ENCODE peak calls at places on chromosomes 6 and 20, in ten cellular contexts. K is tibial artery, J is mucosa of descending colon, Y is adrenal gland, D is astrocyte, G is cardiac muscle cell, Q is left ventricle myocardium inferior, N is thoracic aorta, A is A673, E is neural progenitor cell. F is an unnamed sample.

GRCh38 chr6:41427642-41428401 is 92.4 kb downstream of the NCR2 start:
- DNase-seq in A (peak; percentile 9), Y (no peak), Q (peak; percentile 43), K (no peak), G (peak; percentile 25), J (peak; percentile 73), D (no peak), N (no peak), E (peak; percentile 67), F (peak; percentile 62)

GRCh38 chr6:159044899-159045727 is at the start of gene TAGAP:
- DNase-seq in N (no peak), Y (peak; percentile 60), Q (peak; percentile 52), D (no peak), G (no peak), A (no peak), E (no peak), K (peak; percentile 73), J (peak; percentile 85), F (peak; percentile 55)

GRCh38 chr6:28424163-28424562 is 19.1 kb downstream of the ZSCAN23 start:
- DNase-seq in A (no peak), E (no peak), D (no peak), Y (no peak), Q (no peak), K (no peak), G (no peak), N (no peak), J (no peak), F (no peak)

GRCh38 chr20:25076731-25077609 is 5.0 kb downstream of the VSX1 start:
- DNase-seq in N (no peak), A (no peak), Q (no peak), J (no peak), E (peak; percentile 27), Y (no peak), D (no peak), G (peak; percentile 52), K (no peak), F (no peak)

GRCh38 chr6:5295612-5296011 is 34.3 kb downstream of the FARS2 start:
- DNase-seq in E (no peak), N (no peak), Y (no peak), K (no peak), G (no peak), D (peak; percentile 36), Q (no peak), A (no peak), J (no peak), F (no peak)

GRCh38 chr20:9515761-9516657 is 1.6 kb downstream of the LAMP5 start:
- DNase-seq in G (peak; percentile 41), K (no peak), Q (peak; percentile 22), E (peak; percentile 77), D (no peak), J (no peak), N (no peak), A (no peak), Y (peak; percentile 62), F (no peak)

GRCh38 chr6:106700581-106700980 is 71.2 kb downstream of the QRSL1 start:
- DNase-seq in J (no peak), E (no peak), Q (no peak), G (no peak), A (no peak), N (no peak), D (no peak), K (no peak), Y (no peak), F (no peak)

GRCh38 chr6:912871-913663 is 220.1 kb upstream of the EXOC2 start:
- DNase-seq in E (peak; percentile 65), A (no peak), J (no peak), D (no peak), N (no peak), Y (no peak), G (peak; percentile 16), Q (no peak), K (no peak), F (no peak)

GRCh38 chr20:39607124-39607523 is 645.0 kb downstream of the DHX35 start:
- DNase-seq in G (no peak), Q (no peak), J (no peak), E (no peak), A (no peak), Y (no peak), D (peak; percentile 57), N (no peak), K (no peak), F (no peak)

GRCh38 chr6:14784596-14785360 is 461.1 kb upstream of the JARID2 start:
- DNase-seq in G (peak; percentile 24), D (no peak), K (no peak), N (no peak), J (no peak), A (no peak), Y (no peak), Q (no peak), E (peak; percentile 93), F (no peak)

GRCh38 chr6:15351631-15352030 is 105.8 kb downstream of the JARID2 start:
- DNase-seq in J (no peak), K (peak; percentile 61), D (peak; percentile 89), Y (peak; percentile 60), Q (peak; percentile 37), E (no peak), N (peak; percentile 20), G (peak; percentile 86), A (no peak), F (peak; percentile 48)

GRCh38 chr6:4587171-4587570 is 189.0 kb upstream of the CDYL start:
- DNase-seq in K (no peak), A (no peak), G (peak; percentile 31), Y (no peak), Q (no peak), E (no peak), N (no peak), J (no peak), D (no peak), F (no peak)

GRCh38 chr6:111552241-111552744 is 53.4 kb downstream of the TRAF3IP2 start:
- DNase-seq in N (peak; percentile 34), J (no peak), D (peak; percentile 98), Q (peak; percentile 61), Y (peak; percentile 84), G (peak; percentile 93), A (peak; percentile 87), K (peak; percentile 75), E (peak; percentile 76), F (peak; percentile 40)

GRCh38 chr6:41371461-41371991 is 36.1 kb downstream of the NCR2 start:
- DNase-seq in E (peak; percentile 86), G (peak; percentile 66), D (peak; percentile 52), A (peak; percentile 52), J (no peak), Q (peak; percentile 39), N (no peak), K (peak; percentile 34), Y (peak; percentile 42), F (peak; percentile 55)

GRCh38 chr20:50834599-50835005 is 39.7 kb downstream of the BCAS4 start:
- DNase-seq in K (no peak), A (peak; percentile 27), Q (no peak), J (no peak), N (no peak), Y (no peak), G (peak; percentile 44), D (peak; percentile 96), E (no peak), F (no peak)

GRCh38 chr6:135347887-135348286 is 149.7 kb downstream of the AHI1 start:
- DNase-seq in J (no peak), Q (no peak), G (no peak), Y (no peak), D (no peak), N (no peak), E (no peak), K (no peak), A (no peak), F (no peak)

DNA sequence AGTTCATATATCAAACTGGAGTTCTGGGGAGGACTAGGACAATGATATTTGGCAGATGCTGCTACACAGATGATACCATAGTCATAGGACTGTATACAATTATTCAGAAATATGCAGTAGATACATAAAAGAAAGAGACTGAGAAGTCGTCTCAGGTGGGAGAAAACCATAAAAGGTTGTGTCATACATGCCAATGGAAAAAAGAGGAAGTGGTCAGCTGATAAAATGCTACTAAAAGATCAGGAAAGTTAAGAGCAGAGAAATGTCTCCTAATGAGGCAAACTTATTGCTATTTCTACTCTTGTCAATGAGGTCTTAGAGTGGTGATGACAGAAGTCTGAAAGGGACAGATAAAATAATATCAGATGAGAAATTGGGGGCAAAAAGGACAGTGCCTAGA is 407.6 kb downstream of the COL12A1 start:
- DNase-seq in J (no peak), Y (no peak), A (no peak), E (no peak), G (no peak), Q (no peak), N (no peak), D (no peak), K (no peak), F (no peak)
- H3K4me3 ChIP-seq in J (no peak overlapping the region), Y (no peak overlapping the region), A (no peak overlapping the region), E (no peak overlapping the region), G (no peak overlapping the region), Q (no peak overlapping the region), N (no peak overlapping the region), D (no peak overlapping the region), K (no peak overlapping the region), F (no peak overlapping the region)

GRCh38 chr6:35477028-35477427 is 8.8 kb downstream of the RPL10A start:
- DNase-seq in A (no peak), G (no peak), N (no peak), K (no peak), Q (no peak), Y (no peak), J (no peak), D (no peak), E (no peak), F (no peak)
- H3K36me3 ChIP-seq in A (peaks cover 18% of the 10 kb centered on the region), G (peaks cover 20% of the 10 kb centered on the region), N (peaks cover 71% of the 10 kb centered on the region), K (peaks cover 68% of the 10 kb centered on the region), Q (peaks cover 75% of the 10 kb centered on the region), Y (no peaks in the 10 kb centered on the region), J (peaks cover 3% of the 10 kb centered on the region), D (peaks cover 19% of the 10 kb centered on the region), E (no peaks in the 10 kb centered on the region), F (peaks cover 58% of the 10 kb centered on the region)

GRCh38 chr6:127484207-127484858 is 25.1 kb upstream of the KIAA0408 start:
- DNase-seq in A (peak; percentile 40), N (no peak), E (no peak), G (peak; percentile 49), D (peak; percentile 74), K (no peak), Q (no peak), Y (no peak), J (no peak), F (no peak)
- H3K4me3 ChIP-seq in A (peak overlapping the region; percentile 20), N (peak overlapping the region; percentile 34), E (no peak overlapping the region), G (no peak overlapping the region), D (peak overlapping the region; percentile 27), K (no peak overlapping the region), Q (peak overlapping the region; percentile 3), Y (no peak overlapping the region), J (no peak overlapping the region), F (no peak overlapping the region)

DNA sequence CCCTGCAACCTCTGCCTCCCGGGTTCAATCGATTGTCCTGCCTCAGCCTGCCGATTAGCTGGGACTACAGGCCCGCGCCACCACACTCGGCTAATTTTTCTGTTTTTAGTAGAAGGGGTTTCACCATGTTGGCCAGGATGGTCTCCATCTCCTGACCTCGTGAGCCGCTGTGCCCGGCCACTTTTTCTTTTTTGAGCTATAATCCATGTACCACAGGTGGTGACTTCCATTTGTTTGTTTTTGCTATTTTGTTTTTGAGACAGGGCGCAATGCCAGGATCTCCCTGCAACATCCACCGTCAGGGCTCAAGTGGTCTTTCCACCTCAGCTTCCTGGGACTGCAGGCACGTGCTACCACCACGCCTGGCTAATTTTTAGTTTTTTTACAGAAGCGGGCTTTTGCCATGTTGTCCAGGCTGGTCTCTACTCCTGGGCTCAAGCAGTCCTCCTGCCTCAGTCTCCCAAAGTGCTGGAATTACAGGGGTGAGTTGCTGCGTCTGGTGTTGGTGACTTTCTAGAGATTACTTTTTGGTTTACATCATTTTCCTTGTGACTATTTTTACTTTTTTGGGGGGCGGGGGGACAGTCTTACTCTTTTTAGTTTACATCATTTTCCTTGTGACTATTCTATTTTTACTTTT is 8.6 kb downstream of the HSPA1B start:
- DNase-seq in E (no peak), N (no peak), Q (no peak), G (no peak), A (no peak), K (no peak), Y (no peak), D (no peak), J (no peak), F (no peak)
- H3K36me3 ChIP-seq in E (peaks cover 27% of the 10 kb centered on the region), N (peaks cover 40% of the 10 kb centered on the region), Q (peaks cover 46% of the 10 kb centered on the region), G (peaks cover 45% of the 10 kb centered on the region), A (peaks cover 53% of the 10 kb centered on the region), K (peaks cover 42% of the 10 kb centered on the region), Y (no peaks in the 10 kb centered on the region), D (peaks cover 36% of the 10 kb centered on the region), J (no peaks in the 10 kb centered on the region), F (peaks cover 45% of the 10 kb centered on the region)